ENCODE peak calls at places on chromosomes 1 and 21, in four cellular contexts. W is IMR-90, L is K562, S is HepG2. V is an unnamed sample.

GRCh38 chr1:159829822-159830455 is 3.3 kb downstream of the SLAMF8 start:
- DNase-seq in W (peak; percentile 81), L (no peak), S (no peak), V (no peak)

GRCh38 chr1:242002072-242002471 is 3.2 kb upstream of the MAP1LC3C start:
- DNase-seq in W (no peak), S (no peak), L (no peak), V (no peak)

GRCh38 chr1:156623946-156624813 is 5.0 kb downstream of the HAPLN2 start:
- DNase-seq in S (no peak), W (peak; percentile 24), L (peak; percentile 80), V (peak; percentile 78)

GRCh38 chr1:94799201-94799600 is 21.0 kb upstream of the SLC44A3 start:
- DNase-seq in W (peak; percentile 52), L (no peak), S (peak; percentile 68), V (no peak)

GRCh38 chr21:46448108-46448507 is 10.6 kb upstream of the DIP2A start:
- DNase-seq in S (no peak), L (no peak), W (no peak), V (no peak)

GRCh38 chr1:12436345-12436658 is 181.7 kb downstream of the DHRS3 start:
- DNase-seq in S (peak; percentile 11), W (no peak), L (peak; percentile 29), V (no peak)

GRCh38 chr21:43312751-43313169 is 114.2 kb downstream of the SIK1 start:
- DNase-seq in S (peak; percentile 44), W (no peak), L (no peak), V (no peak)

GRCh38 chr1:152034654-152035405 is 2.0 kb downstream of the S100A11 start:
- DNase-seq in L (peak; percentile 74), S (peak; percentile 61), W (peak; percentile 59), V (peak; percentile 80)

GRCh38 chr1:180501865-180502360 is 464 bp downstream of the ACBD6 start:
- DNase-seq in L (no peak), W (no peak), S (no peak), V (no peak)

GRCh38 chr1:62573675-62574074 is 23.6 kb upstream of the ANGPTL3 start:
- DNase-seq in L (no peak), S (peak; percentile 6), W (peak; percentile 7), V (no peak)

GRCh38 chr1:66834926-66835325 is 33.9 kb upstream of the INSL5 start:
- DNase-seq in W (no peak), S (no peak), L (no peak), V (no peak)

GRCh38 chr1:32733573-32734321 is 31.2 kb upstream of the SYNC start:
- DNase-seq in S (peak; percentile 61), W (peak; percentile 64), L (peak; percentile 69), V (no peak)

GRCh38 chr1:18947570-18947969 is 8.9 kb downstream of the IFFO2 start:
- DNase-seq in S (no peak), W (no peak), L (no peak), V (no peak)

GRCh38 chr1:235597867-235598553 is 51.6 kb downstream of the GNG4 start:
- DNase-seq in W (peak; percentile 62), L (peak; percentile 41), S (peak; percentile 27), V (peak; percentile 71)

GRCh38 chr1:7681401-7681800 is 89.7 kb upstream of the VAMP3 start:
- DNase-seq in S (no peak), L (no peak), W (no peak), V (no peak)

GRCh38 chr1:9235123-9235513 is 544 bp downstream of the H6PD start:
- DNase-seq in W (peak; percentile 62), S (peak; percentile 36), L (no peak), V (peak; percentile 56)

GRCh38 chr1:89945852-89946476 is 48.9 kb upstream of the ZNF326 start:
- DNase-seq in S (no peak), L (no peak), W (peak; percentile 85), V (no peak)
- TF ChIP-seq MAZ in S (no peak), L (no peak), W (no peak), V (no peak)

DNA sequence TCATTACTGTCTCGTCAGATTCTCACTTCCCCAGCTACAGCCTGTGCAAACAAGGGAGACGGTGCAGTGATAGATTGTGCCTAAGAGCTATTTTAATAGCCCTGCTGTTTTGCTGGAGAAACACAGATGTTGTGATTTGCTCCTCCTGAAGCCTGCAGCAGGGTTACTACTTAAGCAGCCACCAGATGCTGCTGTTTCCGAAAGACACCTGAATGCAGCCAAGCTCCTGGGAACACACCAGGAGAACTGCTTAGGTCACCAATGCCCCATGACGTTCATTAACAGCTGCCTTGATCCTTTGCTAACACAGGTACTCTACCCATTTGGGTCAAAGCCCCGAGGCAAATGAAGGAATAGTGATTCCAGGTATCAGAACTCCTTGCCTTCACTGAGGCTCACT is 411.8 kb upstream of the DAB1 start:
- DNase-seq in L (no peak), S (no peak), W (no peak), V (no peak)
- TF ChIP-seq MAZ in L (no peak), S (no peak), W (no peak), V (no peak)

DNA sequence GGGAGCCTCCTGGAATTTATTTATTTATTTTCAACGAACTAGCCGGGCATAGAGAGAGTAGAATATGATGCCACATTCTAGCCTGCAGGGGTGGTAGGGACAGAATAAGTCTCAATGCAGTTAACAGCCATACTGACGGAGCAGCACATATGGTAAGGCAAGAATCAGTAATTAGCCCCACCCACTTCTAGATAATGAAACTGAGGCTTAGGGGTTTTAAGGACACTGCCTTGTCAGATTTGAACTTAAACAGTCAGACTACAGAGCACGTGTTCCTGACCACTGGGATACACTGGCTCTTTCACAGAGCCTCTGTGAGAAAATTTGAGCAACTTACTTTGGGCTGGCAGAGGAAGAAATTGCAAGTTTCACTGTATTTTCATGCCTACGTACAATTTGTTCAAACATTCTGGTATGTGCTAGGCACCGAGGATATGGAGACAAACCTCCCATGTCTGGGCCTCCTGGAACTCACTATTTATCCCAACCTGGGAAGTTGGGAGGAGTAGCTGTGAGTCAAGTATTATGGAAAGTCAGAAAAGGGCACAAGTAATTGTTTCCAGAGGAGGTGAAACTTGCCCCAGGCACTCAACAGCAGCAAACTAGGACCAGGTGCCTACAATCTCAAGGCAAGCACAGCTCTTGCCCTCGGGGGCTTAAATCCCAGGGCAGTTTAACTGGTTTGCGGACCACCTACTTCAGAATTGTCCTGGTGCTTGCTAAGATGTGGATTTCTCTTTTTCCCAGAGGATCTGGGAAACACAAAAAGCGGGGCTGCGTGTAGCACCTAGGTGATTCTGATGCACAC is 1.6 kb upstream of the CLIC4 start:
- DNase-seq in L (no peak), W (peak; percentile 63), S (no peak), V (no peak)
- TF ChIP-seq MAZ in L (no peak), W (no peak), S (no peak), V (no peak)

GRCh38 chr21:31429500-31429899 is 85.4 kb upstream of the TIAM1 start:
- DNase-seq in L (no peak), S (no peak), W (no peak), V (no peak)
- TF ChIP-seq MAZ in L (no peak), S (no peak), W (no peak), V (no peak)

DNA sequence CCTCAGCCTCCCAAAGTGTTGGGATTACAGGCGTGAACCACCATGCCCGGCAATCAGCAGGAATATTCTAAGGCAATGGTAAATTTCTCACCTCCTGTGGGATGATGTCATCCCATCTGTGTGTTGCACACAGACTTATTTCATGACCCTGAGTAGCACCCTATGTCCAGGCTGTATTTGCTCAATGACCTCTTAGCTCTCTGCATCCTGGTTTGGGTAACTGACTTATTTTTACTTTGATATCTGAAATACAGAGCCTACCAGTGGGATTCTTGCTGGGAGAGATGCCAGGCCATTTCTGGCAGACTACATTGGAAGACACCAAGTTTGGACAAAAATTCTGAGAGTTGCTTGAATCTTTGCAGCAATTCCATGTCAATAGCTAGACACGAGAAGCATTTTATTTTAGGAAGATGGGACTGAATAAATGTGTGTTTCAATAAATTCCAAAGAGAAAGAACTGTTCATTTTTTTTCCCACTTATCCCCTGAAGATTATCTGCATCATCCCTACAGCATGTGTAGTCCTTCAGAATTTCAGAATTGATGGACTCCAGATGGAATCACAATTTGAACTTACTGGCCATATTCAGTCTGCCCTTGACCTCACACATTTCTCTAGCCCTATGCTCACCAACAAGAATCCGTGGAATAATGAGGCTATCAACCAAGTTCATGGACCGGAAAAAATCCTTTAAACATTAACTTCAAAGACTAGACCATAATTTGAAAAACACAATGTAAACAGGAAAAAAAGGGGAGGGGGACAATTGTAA is 226.4 kb downstream of the HMCN1 start:
- DNase-seq in S (no peak), W (peak; percentile 7), L (no peak), V (no peak)
- TF ChIP-seq MAZ in S (no peak), W (no peak), L (no peak), V (no peak)

DNA sequence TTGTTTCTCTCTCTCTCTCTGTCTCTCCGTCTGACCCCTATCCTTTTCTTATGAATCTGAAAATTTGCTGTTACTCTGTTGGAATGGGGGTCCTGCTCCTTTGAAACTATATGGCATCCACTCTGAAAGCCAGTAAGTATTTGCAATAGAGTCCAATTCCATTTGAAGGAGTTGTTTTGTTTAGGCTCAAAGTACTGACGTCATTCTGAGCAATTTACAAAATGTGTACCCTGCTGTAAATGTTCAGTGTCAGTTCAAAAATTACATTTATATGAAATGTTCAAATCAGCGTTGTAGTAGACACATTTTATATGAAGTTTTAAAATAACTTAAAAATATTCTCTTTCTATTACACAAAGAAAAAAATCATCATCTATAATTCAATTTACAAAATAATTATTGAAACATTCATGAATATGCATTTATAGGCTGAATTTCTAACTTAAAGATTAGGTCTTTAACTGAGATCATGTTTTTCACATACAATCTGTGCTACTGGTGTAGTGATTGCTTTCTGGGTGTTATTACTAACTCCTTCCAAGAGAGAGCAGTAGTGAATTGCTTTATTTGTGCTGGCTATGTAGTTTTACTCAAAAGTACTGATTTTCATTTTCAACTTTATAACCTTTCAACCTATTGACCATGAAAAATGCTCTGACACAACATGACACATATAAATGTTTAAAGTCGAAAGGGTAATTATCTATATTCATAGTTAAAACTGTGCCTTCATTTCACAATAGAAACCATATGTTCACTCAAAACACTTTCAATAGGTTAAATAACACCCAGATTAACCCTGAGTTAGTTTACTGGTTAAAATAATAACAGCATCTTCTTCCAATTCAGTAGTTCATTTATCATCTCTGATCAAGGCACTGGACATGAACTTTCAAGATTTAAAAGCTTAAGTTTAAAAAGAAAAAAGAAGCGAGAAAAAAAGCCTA is 253.1 kb upstream of the ADGRL4 start:
- DNase-seq in L (no peak), S (no peak), W (peak; percentile 59), V (peak; percentile 6)
- TF ChIP-seq MAZ in L (no peak), S (no peak), W (no peak), V (no peak)

DNA sequence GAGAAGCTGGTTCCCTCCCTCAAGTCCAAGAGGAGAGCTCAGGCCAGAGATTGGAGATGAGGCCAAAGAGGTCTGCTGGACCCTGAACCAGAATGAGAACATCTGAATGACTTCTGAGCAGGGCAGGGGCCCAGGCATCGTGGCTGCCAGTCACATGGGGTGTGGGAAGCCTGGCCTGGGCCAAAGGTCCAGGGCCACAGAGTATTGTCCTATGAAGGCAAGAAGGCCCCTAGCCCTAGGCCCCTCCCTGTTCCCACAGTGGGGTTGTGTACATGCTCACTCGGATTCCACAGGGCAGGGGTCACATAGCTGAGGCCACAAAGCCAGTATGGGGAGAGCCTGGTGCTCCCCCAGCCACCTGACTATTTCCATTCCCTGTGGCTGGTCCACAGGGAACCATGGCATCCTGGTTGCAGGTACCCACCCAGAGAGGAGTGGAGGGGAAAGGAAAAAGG is 18.5 kb upstream of the SLC1A7 start:
- DNase-seq in L (no peak), S (peak; percentile 94), W (no peak), V (no peak)
- TF ChIP-seq MAZ in L (no peak), S (peak; percentile 90), W (no peak), V (no peak)

V was measured in A549.